ENCODE peak calls at places on chromosome 20, in seven cellular contexts. B is IMR-90, K is H9, M is neuronal stem cell, W is mesenchymal stem cell, P is mesendoderm, E is H1. Q is an unnamed sample.

GRCh38 chr20:23879811-23880374 is 345 bp upstream of the CST5 start:
- DNase-seq in B (no peak), K (no peak), M (no peak), W (no peak), P (peak), E (no peak), Q (no peak)

GRCh38 chr20:46057856-46058655 is 29.0 kb downstream of the SLC12A5 start:
- DNase-seq in B (peak), K (peak), M (peak), W (peak), P (peak), E (no peak), Q (no peak)

GRCh38 chr20:41580384-41580783 is 37.8 kb downstream of the CHD6 start:
- DNase-seq in B (no peak), K (no peak), M (no peak), W (no peak), P (no peak), E (no peak), Q (no peak)

GRCh38 chr20:20695250-20695816 is 17.1 kb downstream of the RALGAPA2 start:
- DNase-seq in B (no peak), K (no peak), M (no peak), W (no peak), P (no peak), E (no peak), Q (peak)

GRCh38 chr20:33945391-33946079 is 48.2 kb upstream of the RALY start:
- DNase-seq in B (peak), K (no peak), M (no peak), W (peak), P (no peak), E (no peak), Q (no peak)

GRCh38 chr20:12053348-12053747 is 135.7 kb downstream of the BTBD3 start:
- DNase-seq in B (peak), K (no peak), M (no peak), W (peak), P (peak), E (no peak), Q (peak)

GRCh38 chr20:31711416-31712111 is 11.1 kb downstream of the BCL2L1 start:
- DNase-seq in B (no peak), K (no peak), M (no peak), W (no peak), P (peak), E (no peak), Q (no peak)

GRCh38 chr20:60224914-60225313 is 266.7 kb downstream of the CDH26 start:
- DNase-seq in B (no peak), K (peak), M (no peak), W (no peak), P (peak), E (no peak), Q (peak)

GRCh38 chr20:25407311-25408169 is at the start of gene GINS1:
- DNase-seq in B (peak), K (peak), M (peak), W (peak), P (peak), E (peak), Q (peak)

GRCh38 chr20:25408170-25408547 is 686 bp downstream of the GINS1 start:
- DNase-seq in B (no peak), K (no peak), M (no peak), W (peak), P (no peak), E (no peak), Q (no peak)

DNA sequence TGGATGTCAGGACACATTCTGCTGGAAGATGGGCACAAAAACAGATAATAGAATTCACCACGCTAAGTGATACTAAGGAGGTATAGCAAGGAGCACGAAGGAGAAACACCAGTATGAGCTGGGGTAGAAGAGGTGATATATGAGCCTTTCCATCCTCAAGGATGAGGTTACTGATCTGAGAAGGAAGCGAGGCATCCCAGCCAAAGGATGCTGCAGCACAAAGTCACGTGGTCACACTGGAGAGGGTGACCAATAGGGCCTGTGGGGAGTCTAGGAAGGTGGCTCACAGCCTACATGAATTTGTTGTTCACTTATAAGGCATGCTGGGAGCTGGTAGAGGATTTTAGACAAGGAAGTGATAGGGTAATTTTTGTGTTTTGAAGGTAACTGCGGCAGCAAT is 1.4 kb downstream of the GINS1 start:
- DNase-seq in B (no peak), K (no peak), M (no peak), W (no peak), P (no peak), E (no peak), Q (no peak)
- H2BK120ac ChIP-seq in B (no peak), K (no peak), M (no peak), W (no peak), P (no peak), E (peak), Q (no peak)

GRCh38 chr20:9200196-9200595 is 131.3 kb downstream of the PLCB4 start:
- DNase-seq in B (no peak), K (no peak), M (no peak), W (peak), P (no peak), E (no peak), Q (no peak)
- H2BK120ac ChIP-seq in B (peak), K (no peak), M (no peak), W (no peak), P (no peak), E (no peak), Q (no peak)

GRCh38 chr20:50810063-50810462 is 15.2 kb downstream of the BCAS4 start:
- DNase-seq in B (no peak), K (no peak), M (no peak), W (no peak), P (no peak), E (no peak), Q (no peak)
- H2BK120ac ChIP-seq in B (no peak), K (no peak), M (no peak), W (no peak), P (no peak), E (no peak), Q (no peak)

GRCh38 chr20:10347481-10347880 is 86.5 kb downstream of the MKKS start:
- DNase-seq in B (no peak), K (no peak), M (no peak), W (no peak), P (no peak), E (no peak), Q (no peak)

GRCh38 chr20:10349118-10349517 is 84.9 kb downstream of the MKKS start:
- DNase-seq in B (no peak), K (no peak), M (no peak), W (no peak), P (no peak), E (no peak), Q (no peak)

GRCh38 chr20:10342152-10342551 is 91.9 kb downstream of the MKKS start:
- DNase-seq in B (no peak), K (no peak), M (no peak), W (no peak), P (no peak), E (no peak), Q (no peak)

GRCh38 chr20:10347066-10347465 is 87.0 kb downstream of the MKKS start:
- DNase-seq in B (no peak), K (no peak), M (no peak), W (no peak), P (no peak), E (no peak), Q (no peak)

GRCh38 chr20:10344953-10345352 is 89.1 kb downstream of the MKKS start:
- DNase-seq in B (no peak), K (no peak), M (no peak), W (no peak), P (no peak), E (no peak), Q (no peak)
- H2BK120ac ChIP-seq in B (no peak), K (no peak), M (no peak), W (no peak), P (no peak), E (no peak), Q (no peak)

Q was measured in trophoblast cell.